ENCODE peak calls at places on chromosome 12, in seven cellular contexts. One of them, this sample, is unnamed.

GRCh38 chr12:53145383-53145782 is 35.1 kb upstream of the ZNF740 start:
- DNase-seq in stimulated activated CD4-positive, alpha-beta T cell treated with anti-CD3 and anti-CD28 coated beads, Interleukin-2, amount 100 ng/mL, for 48 hours: no peak
- DNase-seq in AG08395: peak; percentile 30
- DNase-seq in NCI-H510A: no peak
- DNase-seq in posterior cingulate gyrus: no peak
- DNase-seq in GM10248: no peak
- DNase-seq in HT-29: no peak
- DNase-seq in this sample: no peak

GRCh38 chr12:130281157-130281799 is 56.4 kb upstream of the PIWIL1 start:
- DNase-seq in stimulated activated CD4-positive, alpha-beta T cell treated with anti-CD3 and anti-CD28 coated beads, Interleukin-2, amount 100 ng/mL, for 48 hours: peak; percentile 28
- DNase-seq in AG08395: peak; percentile 13
- DNase-seq in NCI-H510A: no peak
- DNase-seq in posterior cingulate gyrus: peak; percentile 18
- DNase-seq in GM10248: peak; percentile 18
- DNase-seq in HT-29: peak; percentile 45
- DNase-seq in this sample: peak; percentile 5

GRCh38 chr12:102958073-102958829 is 777 bp downstream of the ASCL1 start:
- DNase-seq in stimulated activated CD4-positive, alpha-beta T cell treated with anti-CD3 and anti-CD28 coated beads, Interleukin-2, amount 100 ng/mL, for 48 hours: no peak
- DNase-seq in AG08395: peak; percentile 28
- DNase-seq in NCI-H510A: no peak
- DNase-seq in posterior cingulate gyrus: peak; percentile 29
- DNase-seq in GM10248: peak; percentile 75
- DNase-seq in HT-29: no peak
- DNase-seq in this sample: no peak

GRCh38 chr12:108516511-108517275 is 1.6 kb downstream of the FICD start:
- DNase-seq in stimulated activated CD4-positive, alpha-beta T cell treated with anti-CD3 and anti-CD28 coated beads, Interleukin-2, amount 100 ng/mL, for 48 hours: no peak
- DNase-seq in AG08395: no peak
- DNase-seq in NCI-H510A: no peak
- DNase-seq in posterior cingulate gyrus: no peak
- DNase-seq in GM10248: no peak
- DNase-seq in HT-29: peak; percentile 5
- DNase-seq in this sample: no peak

GRCh38 chr12:47863467-47863866 is 41.3 kb downstream of the VDR start:
- DNase-seq in stimulated activated CD4-positive, alpha-beta T cell treated with anti-CD3 and anti-CD28 coated beads, Interleukin-2, amount 100 ng/mL, for 48 hours: no peak
- DNase-seq in AG08395: no peak
- DNase-seq in NCI-H510A: no peak
- DNase-seq in posterior cingulate gyrus: no peak
- DNase-seq in GM10248: no peak
- DNase-seq in HT-29: no peak
- DNase-seq in this sample: no peak

GRCh38 chr12:130576286-130576933 is 139.7 kb downstream of the RIMBP2 start:
- DNase-seq in stimulated activated CD4-positive, alpha-beta T cell treated with anti-CD3 and anti-CD28 coated beads, Interleukin-2, amount 100 ng/mL, for 48 hours: no peak
- DNase-seq in AG08395: no peak
- DNase-seq in NCI-H510A: peak; percentile 66
- DNase-seq in posterior cingulate gyrus: no peak
- DNase-seq in GM10248: no peak
- DNase-seq in HT-29: no peak
- DNase-seq in this sample: no peak

GRCh38 chr12:32036477-32037263 is 70.0 kb upstream of the BICD1 start:
- DNase-seq in stimulated activated CD4-positive, alpha-beta T cell treated with anti-CD3 and anti-CD28 coated beads, Interleukin-2, amount 100 ng/mL, for 48 hours: no peak
- DNase-seq in AG08395: no peak
- DNase-seq in NCI-H510A: no peak
- DNase-seq in posterior cingulate gyrus: no peak
- DNase-seq in GM10248: no peak
- DNase-seq in HT-29: peak; percentile 38
- DNase-seq in this sample: no peak

GRCh38 chr12:123948401-123949117 is 24.1 kb downstream of the CCDC92 start:
- DNase-seq in stimulated activated CD4-positive, alpha-beta T cell treated with anti-CD3 and anti-CD28 coated beads, Interleukin-2, amount 100 ng/mL, for 48 hours: no peak
- DNase-seq in AG08395: no peak
- DNase-seq in NCI-H510A: no peak
- DNase-seq in posterior cingulate gyrus: peak; percentile 59
- DNase-seq in GM10248: no peak
- DNase-seq in HT-29: no peak
- DNase-seq in this sample: no peak

GRCh38 chr12:70045036-70045435 is 198.2 kb upstream of the CNOT2 start:
- DNase-seq in stimulated activated CD4-positive, alpha-beta T cell treated with anti-CD3 and anti-CD28 coated beads, Interleukin-2, amount 100 ng/mL, for 48 hours: no peak
- DNase-seq in AG08395: no peak
- DNase-seq in NCI-H510A: no peak
- DNase-seq in posterior cingulate gyrus: no peak
- DNase-seq in GM10248: no peak
- DNase-seq in HT-29: no peak
- DNase-seq in this sample: no peak

GRCh38 chr12:75738486-75738885 is 227.1 kb upstream of the KRR1 start:
- DNase-seq in stimulated activated CD4-positive, alpha-beta T cell treated with anti-CD3 and anti-CD28 coated beads, Interleukin-2, amount 100 ng/mL, for 48 hours: peak; percentile 19
- DNase-seq in AG08395: peak; percentile 36
- DNase-seq in NCI-H510A: no peak
- DNase-seq in posterior cingulate gyrus: no peak
- DNase-seq in GM10248: peak; percentile 50
- DNase-seq in HT-29: no peak
- DNase-seq in this sample: no peak

GRCh38 chr12:2076196-2076570 is 23.4 kb downstream of the CACNA1C start:
- DNase-seq in stimulated activated CD4-positive, alpha-beta T cell treated with anti-CD3 and anti-CD28 coated beads, Interleukin-2, amount 100 ng/mL, for 48 hours: no peak
- DNase-seq in AG08395: peak; percentile 27
- DNase-seq in NCI-H510A: no peak
- DNase-seq in posterior cingulate gyrus: no peak
- DNase-seq in GM10248: no peak
- DNase-seq in HT-29: no peak
- DNase-seq in this sample: no peak

GRCh38 chr12:50597200-50598195 is 92.7 kb downstream of the DIP2B start:
- DNase-seq in stimulated activated CD4-positive, alpha-beta T cell treated with anti-CD3 and anti-CD28 coated beads, Interleukin-2, amount 100 ng/mL, for 48 hours: peak; percentile 47
- DNase-seq in AG08395: peak; percentile 78
- DNase-seq in NCI-H510A: no peak
- DNase-seq in posterior cingulate gyrus: peak; percentile 28
- DNase-seq in GM10248: peak; percentile 69
- DNase-seq in HT-29: no peak
- DNase-seq in this sample: peak; percentile 11